ENCODE peak calls at places on chromosomes 11 and 22, in eight cellular contexts. One of them, this sample, is unnamed.

GRCh38 chr11:134716582-134716981 is 304.5 kb upstream of the B3GAT1 start:
- DNase-seq in NCI-H2029 treated with DMSO at 0.1 percent for 48 hours: no peak
- DNase-seq in CD4-positive, alpha-beta T cell: no peak
- DNase-seq in mesendoderm: no peak
- DNase-seq in nephron progenitor cell: no peak
- DNase-seq in CD8-positive, alpha-beta T cell: no peak
- DNase-seq in H1: no peak
- DNase-seq in stimulated activated CD4-positive, alpha-beta T cell treated with anti-CD3 and anti-CD28 coated beads, Interleukin-15, amount 100 ng/mL, for 24 hours: no peak
- DNase-seq in this sample: no peak

GRCh38 chr11:492416-493226 is 14.4 kb downstream of the RNH1 start:
- DNase-seq in mesendoderm: no peak
- DNase-seq in CD4-positive, alpha-beta T cell: no peak
- DNase-seq in CD8-positive, alpha-beta T cell: no peak
- DNase-seq in nephron progenitor cell: no peak
- DNase-seq in NCI-H2029 treated with DMSO at 0.1 percent for 48 hours: no peak
- DNase-seq in stimulated activated CD4-positive, alpha-beta T cell treated with anti-CD3 and anti-CD28 coated beads, Interleukin-15, amount 100 ng/mL, for 24 hours: no peak
- DNase-seq in H1: no peak
- DNase-seq in this sample: no peak

GRCh38 chr11:134478611-134479010 is 66.6 kb upstream of the B3GAT1 start:
- DNase-seq in H1: no peak
- DNase-seq in mesendoderm: peak; percentile 40
- DNase-seq in CD4-positive, alpha-beta T cell: no peak
- DNase-seq in NCI-H2029 treated with DMSO at 0.1 percent for 48 hours: no peak
- DNase-seq in nephron progenitor cell: no peak
- DNase-seq in stimulated activated CD4-positive, alpha-beta T cell treated with anti-CD3 and anti-CD28 coated beads, Interleukin-15, amount 100 ng/mL, for 24 hours: no peak
- DNase-seq in CD8-positive, alpha-beta T cell: no peak
- DNase-seq in this sample: no peak

GRCh38 chr11:121550247-121551132 is 97.7 kb upstream of the SORL1-AS1 start:
- DNase-seq in mesendoderm: no peak
- DNase-seq in CD8-positive, alpha-beta T cell: no peak
- DNase-seq in stimulated activated CD4-positive, alpha-beta T cell treated with anti-CD3 and anti-CD28 coated beads, Interleukin-15, amount 100 ng/mL, for 24 hours: no peak
- DNase-seq in nephron progenitor cell: no peak
- DNase-seq in H1: no peak
- DNase-seq in CD4-positive, alpha-beta T cell: no peak
- DNase-seq in NCI-H2029 treated with DMSO at 0.1 percent for 48 hours: no peak
- DNase-seq in this sample: no peak

GRCh38 chr11:77636738-77637344 is 753 bp downstream of the CLNS1A start:
- DNase-seq in NCI-H2029 treated with DMSO at 0.1 percent for 48 hours: no peak
- DNase-seq in CD4-positive, alpha-beta T cell: no peak
- DNase-seq in stimulated activated CD4-positive, alpha-beta T cell treated with anti-CD3 and anti-CD28 coated beads, Interleukin-15, amount 100 ng/mL, for 24 hours: no peak
- DNase-seq in H1: no peak
- DNase-seq in mesendoderm: peak; percentile 16
- DNase-seq in nephron progenitor cell: no peak
- DNase-seq in CD8-positive, alpha-beta T cell: no peak
- DNase-seq in this sample: no peak

GRCh38 chr11:87290304-87290922 is 252.7 kb downstream of the TMEM135 start:
- DNase-seq in nephron progenitor cell: peak; percentile 11
- DNase-seq in H1: no peak
- DNase-seq in CD8-positive, alpha-beta T cell: no peak
- DNase-seq in stimulated activated CD4-positive, alpha-beta T cell treated with anti-CD3 and anti-CD28 coated beads, Interleukin-15, amount 100 ng/mL, for 24 hours: no peak
- DNase-seq in mesendoderm: peak; percentile 68
- DNase-seq in CD4-positive, alpha-beta T cell: no peak
- DNase-seq in NCI-H2029 treated with DMSO at 0.1 percent for 48 hours: peak; percentile 75
- DNase-seq in this sample: no peak

GRCh38 chr22:45548991-45549736 is 46.5 kb downstream of the FBLN1 start:
- DNase-seq in CD8-positive, alpha-beta T cell: no peak
- DNase-seq in stimulated activated CD4-positive, alpha-beta T cell treated with anti-CD3 and anti-CD28 coated beads, Interleukin-15, amount 100 ng/mL, for 24 hours: no peak
- DNase-seq in NCI-H2029 treated with DMSO at 0.1 percent for 48 hours: no peak
- DNase-seq in nephron progenitor cell: no peak
- DNase-seq in H1: no peak
- DNase-seq in CD4-positive, alpha-beta T cell: no peak
- DNase-seq in mesendoderm: peak; percentile 92
- DNase-seq in this sample: peak; percentile 69

GRCh38 chr22:46593211-46593676 is 26.9 kb upstream of the GRAMD4 start:
- DNase-seq in mesendoderm: no peak
- DNase-seq in CD4-positive, alpha-beta T cell: no peak
- DNase-seq in nephron progenitor cell: no peak
- DNase-seq in H1: no peak
- DNase-seq in stimulated activated CD4-positive, alpha-beta T cell treated with anti-CD3 and anti-CD28 coated beads, Interleukin-15, amount 100 ng/mL, for 24 hours: no peak
- DNase-seq in CD8-positive, alpha-beta T cell: no peak
- DNase-seq in NCI-H2029 treated with DMSO at 0.1 percent for 48 hours: no peak
- DNase-seq in this sample: no peak

GRCh38 chr22:16988257-16988656 is 19.8 kb downstream of the GAB4 start:
- DNase-seq in mesendoderm: no peak
- DNase-seq in CD4-positive, alpha-beta T cell: no peak
- DNase-seq in H1: no peak
- DNase-seq in CD8-positive, alpha-beta T cell: no peak
- DNase-seq in nephron progenitor cell: no peak
- DNase-seq in stimulated activated CD4-positive, alpha-beta T cell treated with anti-CD3 and anti-CD28 coated beads, Interleukin-15, amount 100 ng/mL, for 24 hours: no peak
- DNase-seq in NCI-H2029 treated with DMSO at 0.1 percent for 48 hours: no peak
- DNase-seq in this sample: no peak

GRCh38 chr11:76721755-76722677 is 51.5 kb upstream of the LRRC32 start:
- DNase-seq in mesendoderm: peak; percentile 87
- DNase-seq in CD4-positive, alpha-beta T cell: peak; percentile 74
- DNase-seq in nephron progenitor cell: peak; percentile 90
- DNase-seq in H1: peak; percentile 54
- DNase-seq in CD8-positive, alpha-beta T cell: peak; percentile 70
- DNase-seq in stimulated activated CD4-positive, alpha-beta T cell treated with anti-CD3 and anti-CD28 coated beads, Interleukin-15, amount 100 ng/mL, for 24 hours: peak; percentile 85
- DNase-seq in NCI-H2029 treated with DMSO at 0.1 percent for 48 hours: peak; percentile 46
- DNase-seq in this sample: peak; percentile 86

GRCh38 chr11:62431171-62431895 is 12.5 kb downstream of the SCGB1A1 start:
- DNase-seq in nephron progenitor cell: no peak
- DNase-seq in NCI-H2029 treated with DMSO at 0.1 percent for 48 hours: no peak
- DNase-seq in CD4-positive, alpha-beta T cell: no peak
- DNase-seq in stimulated activated CD4-positive, alpha-beta T cell treated with anti-CD3 and anti-CD28 coated beads, Interleukin-15, amount 100 ng/mL, for 24 hours: no peak
- DNase-seq in H1: no peak
- DNase-seq in CD8-positive, alpha-beta T cell: no peak
- DNase-seq in mesendoderm: no peak
- DNase-seq in this sample: no peak

GRCh38 chr11:85752201-85752889 is 58.6 kb downstream of the SYTL2 start:
- DNase-seq in nephron progenitor cell: no peak
- DNase-seq in CD8-positive, alpha-beta T cell: no peak
- DNase-seq in mesendoderm: no peak
- DNase-seq in H1: no peak
- DNase-seq in NCI-H2029 treated with DMSO at 0.1 percent for 48 hours: no peak
- DNase-seq in stimulated activated CD4-positive, alpha-beta T cell treated with anti-CD3 and anti-CD28 coated beads, Interleukin-15, amount 100 ng/mL, for 24 hours: peak; percentile 24
- DNase-seq in CD4-positive, alpha-beta T cell: peak; percentile 26
- DNase-seq in this sample: no peak

GRCh38 chr11:75261474-75261847 is 20.9 kb downstream of the TPBGL start:
- DNase-seq in CD4-positive, alpha-beta T cell: no peak
- DNase-seq in H1: no peak
- DNase-seq in stimulated activated CD4-positive, alpha-beta T cell treated with anti-CD3 and anti-CD28 coated beads, Interleukin-15, amount 100 ng/mL, for 24 hours: no peak
- DNase-seq in NCI-H2029 treated with DMSO at 0.1 percent for 48 hours: no peak
- DNase-seq in nephron progenitor cell: no peak
- DNase-seq in CD8-positive, alpha-beta T cell: peak; percentile 11
- DNase-seq in mesendoderm: no peak
- DNase-seq in this sample: no peak